ENCODE peak calls at places on chromosomes 5 and 9, in five cellular contexts. One of them, this sample, is unnamed.

GRCh38 chr5:122126711-122127385 is 2.5 kb upstream of the ZNF474 start:
- DNase-seq in NCI-H2081: no peak
- DNase-seq in NCI-H345: no peak
- DNase-seq in GM23248: peak; percentile 70
- DNase-seq in skeletal muscle cell: no peak
- DNase-seq in this sample: no peak

GRCh38 chr5:71782771-71783770 is 64.0 kb downstream of the CARTPT start:
- DNase-seq in NCI-H2081: peak; percentile 77
- DNase-seq in NCI-H345: peak; percentile 84
- DNase-seq in skeletal muscle cell: peak; percentile 45
- DNase-seq in GM23248: peak; percentile 92
- DNase-seq in this sample: peak; percentile 18

GRCh38 chr5:120848883-120849282 is 384.8 kb downstream of the PRR16 start:
- DNase-seq in skeletal muscle cell: no peak
- DNase-seq in NCI-H345: no peak
- DNase-seq in NCI-H2081: no peak
- DNase-seq in GM23248: no peak
- DNase-seq in this sample: no peak

GRCh38 chr5:153209016-153209415 is 281.5 kb upstream of the GRIA1 start:
- DNase-seq in NCI-H2081: no peak
- DNase-seq in skeletal muscle cell: no peak
- DNase-seq in GM23248: peak; percentile 21
- DNase-seq in NCI-H345: no peak
- DNase-seq in this sample: no peak

GRCh38 chr5:143030349-143030748 is 260.2 kb downstream of the ARHGAP26 start:
- DNase-seq in skeletal muscle cell: no peak
- DNase-seq in GM23248: no peak
- DNase-seq in NCI-H2081: no peak
- DNase-seq in NCI-H345: no peak
- DNase-seq in this sample: no peak

GRCh38 chr5:75734913-75735789 is 17.9 kb upstream of the POC5 start:
- DNase-seq in GM23248: peak; percentile 43
- DNase-seq in NCI-H345: peak; percentile 32
- DNase-seq in skeletal muscle cell: no peak
- DNase-seq in NCI-H2081: peak; percentile 4
- DNase-seq in this sample: peak; percentile 75

GRCh38 chr5:173327948-173328895 is at the start of gene STC2:
- DNase-seq in NCI-H2081: peak; percentile 22
- DNase-seq in NCI-H345: peak; percentile 93
- DNase-seq in GM23248: peak; percentile 94
- DNase-seq in skeletal muscle cell: peak; percentile 80
- DNase-seq in this sample: peak; percentile 97

GRCh38 chr5:158456756-158457155 is 597.8 kb upstream of the CLINT1 start:
- DNase-seq in skeletal muscle cell: peak; percentile 85
- DNase-seq in NCI-H345: no peak
- DNase-seq in GM23248: peak; percentile 97
- DNase-seq in NCI-H2081: no peak
- DNase-seq in this sample: no peak

GRCh38 chr5:34717426-34718327 is 61.5 kb downstream of the RAI14 start:
- DNase-seq in skeletal muscle cell: peak; percentile 95
- DNase-seq in GM23248: peak; percentile 97
- DNase-seq in NCI-H2081: no peak
- DNase-seq in NCI-H345: no peak
- DNase-seq in this sample: peak; percentile 36

GRCh38 chr9:20320921-20321320 is 301.4 kb downstream of the MLLT3 start:
- DNase-seq in NCI-H345: no peak
- DNase-seq in skeletal muscle cell: no peak
- DNase-seq in GM23248: no peak
- DNase-seq in NCI-H2081: no peak
- DNase-seq in this sample: peak; percentile 66

GRCh38 chr5:133052317-133053175 is 733 bp downstream of the HSPA4 start:
- DNase-seq in skeletal muscle cell: no peak
- DNase-seq in NCI-H2081: no peak
- DNase-seq in GM23248: peak; percentile 84
- DNase-seq in NCI-H345: peak; percentile 34
- DNase-seq in this sample: peak; percentile 69

GRCh38 chr9:98933890-98934289 is 9.8 kb upstream of the COL15A1 start:
- DNase-seq in NCI-H345: no peak
- DNase-seq in NCI-H2081: no peak
- DNase-seq in GM23248: no peak
- DNase-seq in skeletal muscle cell: no peak
- DNase-seq in this sample: no peak

GRCh38 chr5:149319174-149319573 is 26.1 kb upstream of the GRPEL2 start:
- DNase-seq in NCI-H2081: no peak
- DNase-seq in skeletal muscle cell: no peak
- DNase-seq in GM23248: no peak
- DNase-seq in NCI-H345: no peak
- DNase-seq in this sample: no peak

GRCh38 chr5:82440041-82440440 is 161.9 kb upstream of the RPS23 start:
- DNase-seq in skeletal muscle cell: peak; percentile 51
- DNase-seq in GM23248: no peak
- DNase-seq in NCI-H345: no peak
- DNase-seq in NCI-H2081: no peak
- DNase-seq in this sample: no peak

GRCh38 chr5:82975396-82975795 is 101.8 kb downstream of the TMEM167A start:
- DNase-seq in NCI-H345: no peak
- DNase-seq in GM23248: peak; percentile 6
- DNase-seq in NCI-H2081: no peak
- DNase-seq in skeletal muscle cell: no peak
- DNase-seq in this sample: no peak

GRCh38 chr9:20224756-20225155 is 397.5 kb downstream of the MLLT3 start:
- DNase-seq in GM23248: no peak
- DNase-seq in skeletal muscle cell: peak; percentile 67
- DNase-seq in NCI-H345: no peak
- DNase-seq in NCI-H2081: no peak
- DNase-seq in this sample: no peak

GRCh38 chr5:140240987-140241706 is 61.8 kb downstream of the PFDN1 start:
- DNase-seq in GM23248: peak; percentile 95
- DNase-seq in NCI-H345: peak; percentile 93
- DNase-seq in NCI-H2081: peak; percentile 66
- DNase-seq in skeletal muscle cell: peak; percentile 72
- DNase-seq in this sample: no peak

GRCh38 chr9:135049460-135049859 is 38.0 kb upstream of the OLFM1 start:
- DNase-seq in NCI-H2081: no peak
- DNase-seq in GM23248: no peak
- DNase-seq in NCI-H345: no peak
- DNase-seq in skeletal muscle cell: no peak
- DNase-seq in this sample: no peak

GRCh38 chr9:5825896-5826622 is 6.9 kb downstream of the ERMP1 start:
- DNase-seq in skeletal muscle cell: no peak
- DNase-seq in NCI-H2081: no peak
- DNase-seq in NCI-H345: no peak
- DNase-seq in GM23248: no peak
- DNase-seq in this sample: no peak

GRCh38 chr5:142807378-142807911 is 37.3 kb downstream of the ARHGAP26 start:
- DNase-seq in skeletal muscle cell: no peak
- DNase-seq in GM23248: no peak
- DNase-seq in NCI-H2081: no peak
- DNase-seq in NCI-H345: no peak
- DNase-seq in this sample: no peak

GRCh38 chr5:122354293-122354692 is 42.3 kb downstream of the SNCAIP start:
- DNase-seq in skeletal muscle cell: no peak
- DNase-seq in NCI-H345: no peak
- DNase-seq in NCI-H2081: no peak
- DNase-seq in GM23248: no peak
- DNase-seq in this sample: no peak

GRCh38 chr5:170571331-170571731 is 67.5 kb downstream of the KCNIP1 start:
- DNase-seq in skeletal muscle cell: peak; percentile 21
- DNase-seq in NCI-H345: no peak
- DNase-seq in NCI-H2081: no peak
- DNase-seq in GM23248: peak; percentile 78
- DNase-seq in this sample: no peak

GRCh38 chr5:128213340-128213739 is 129.8 kb downstream of the SLC12A2 start:
- DNase-seq in skeletal muscle cell: peak; percentile 32
- DNase-seq in NCI-H2081: peak; percentile 60
- DNase-seq in NCI-H345: peak; percentile 30
- DNase-seq in GM23248: peak; percentile 80
- DNase-seq in this sample: peak; percentile 77

GRCh38 chr9:72333758-72334157 is 31.2 kb downstream of the ZFAND5 start:
- DNase-seq in GM23248: no peak
- DNase-seq in NCI-H345: no peak
- DNase-seq in skeletal muscle cell: no peak
- DNase-seq in NCI-H2081: no peak
- DNase-seq in this sample: no peak

GRCh38 chr5:30368064-30368463 is 825.4 kb upstream of the CDH6 start:
- DNase-seq in skeletal muscle cell: no peak
- DNase-seq in NCI-H345: no peak
- DNase-seq in NCI-H2081: no peak
- DNase-seq in GM23248: no peak
- DNase-seq in this sample: no peak

GRCh38 chr9:113589890-113590289 is 126.4 kb downstream of the RGS3 start:
- DNase-seq in skeletal muscle cell: no peak
- DNase-seq in NCI-H345: no peak
- DNase-seq in NCI-H2081: no peak
- DNase-seq in GM23248: peak; percentile 67
- DNase-seq in this sample: peak; percentile 68

GRCh38 chr5:75053286-75054109 is 1.1 kb upstream of the GCNT4 start:
- DNase-seq in skeletal muscle cell: no peak
- DNase-seq in NCI-H345: peak; percentile 11
- DNase-seq in GM23248: peak; percentile 94
- DNase-seq in NCI-H2081: no peak
- DNase-seq in this sample: peak; percentile 61

GRCh38 chr9:137295313-137296213 is 6.5 kb downstream of the NRARP start:
- DNase-seq in skeletal muscle cell: no peak
- DNase-seq in NCI-H345: no peak
- DNase-seq in GM23248: peak; percentile 65
- DNase-seq in NCI-H2081: peak; percentile 34
- DNase-seq in this sample: peak; percentile 97

GRCh38 chr9:95874303-95874988 is 1.0 kb upstream of the ERCC6L2 start:
- DNase-seq in GM23248: peak; percentile 39
- DNase-seq in skeletal muscle cell: no peak
- DNase-seq in NCI-H345: no peak
- DNase-seq in NCI-H2081: peak; percentile 14
- DNase-seq in this sample: no peak

GRCh38 chr9:34400275-34400674 is 23.6 kb upstream of the MYORG start:
- DNase-seq in NCI-H2081: no peak
- DNase-seq in skeletal muscle cell: no peak
- DNase-seq in NCI-H345: no peak
- DNase-seq in GM23248: no peak
- DNase-seq in this sample: no peak

GRCh38 chr5:5473224-5473623 is 50.7 kb downstream of the ICE1 start:
- DNase-seq in skeletal muscle cell: no peak
- DNase-seq in GM23248: peak; percentile 75
- DNase-seq in NCI-H345: no peak
- DNase-seq in NCI-H2081: no peak
- DNase-seq in this sample: no peak

GRCh38 chr5:123097871-123098735 is 9.1 kb downstream of the PRDM6 start:
- DNase-seq in NCI-H345: no peak
- DNase-seq in NCI-H2081: no peak
- DNase-seq in skeletal muscle cell: no peak
- DNase-seq in GM23248: no peak
- DNase-seq in this sample: no peak

GRCh38 chr9:76082062-76082461 is 191.6 kb downstream of the PCSK5 start:
- DNase-seq in NCI-H345: no peak
- DNase-seq in GM23248: no peak
- DNase-seq in NCI-H2081: no peak
- DNase-seq in skeletal muscle cell: no peak
- DNase-seq in this sample: no peak

GRCh38 chr9:104872959-104873850 is 54.8 kb downstream of the ABCA1 start:
- DNase-seq in NCI-H345: no peak
- DNase-seq in NCI-H2081: no peak
- DNase-seq in skeletal muscle cell: peak; percentile 92
- DNase-seq in GM23248: peak; percentile 95
- DNase-seq in this sample: no peak

GRCh38 chr5:172727551-172727950 is 43.4 kb downstream of the DUSP1 start:
- DNase-seq in GM23248: no peak
- DNase-seq in NCI-H2081: no peak
- DNase-seq in skeletal muscle cell: no peak
- DNase-seq in NCI-H345: no peak
- DNase-seq in this sample: no peak

GRCh38 chr5:11143456-11144267 is 382.6 kb upstream of the DAP start:
- DNase-seq in NCI-H2081: no peak
- DNase-seq in GM23248: no peak
- DNase-seq in NCI-H345: no peak
- DNase-seq in skeletal muscle cell: no peak
- DNase-seq in this sample: no peak

GRCh38 chr9:78973906-78974305 is 597.9 kb upstream of the TLE4 start:
- DNase-seq in skeletal muscle cell: no peak
- DNase-seq in NCI-H2081: peak; percentile 42
- DNase-seq in NCI-H345: peak; percentile 64
- DNase-seq in GM23248: peak; percentile 63
- DNase-seq in this sample: no peak